ENCODE peak calls at places on chromosomes 4 and X, in four cellular contexts. U is heart left ventricle, W is left ventricle myocardium inferior, A is suprapubic skin. D is an unnamed sample. For H3K9me3, the result is how much of the 10 kb centered on the place peaks cover.

GRCh38 chr4:1291091-1291490 is 1.4 kb downstream of the MAEA start:
- DNase-seq in U (no peak), W (no peak), A (peak), D (peak)

GRCh38 chr4:155062948-155063347 is 145.5 kb upstream of the NPY2R start:
- DNase-seq in U (no peak), W (no peak), A (no peak), D (no peak)

GRCh38 chr4:40225497-40225896 is 28.7 kb downstream of the RHOH start:
- DNase-seq in U (no peak), W (no peak), A (no peak), D (no peak)

GRCh38 chrX:153771686-153772607 is 7.9 kb downstream of the PLXNB3 start:
- DNase-seq in U (no peak), W (no peak), A (no peak), D (peak)

GRCh38 chrX:38704146-38704882 is 96.9 kb upstream of the MID1IP1 start:
- DNase-seq in U (no peak), W (no peak), A (no peak), D (no peak)

GRCh38 chr4:98605216-98605615 is 53.2 kb downstream of the TSPAN5 start:
- DNase-seq in U (no peak), W (no peak), A (no peak), D (no peak)

GRCh38 chrX:19174401-19175025 is 52.2 kb upstream of the ADGRG2 start:
- DNase-seq in U (no peak), W (no peak), A (no peak), D (no peak)

GRCh38 chr4:38163216-38164006 is 203.2 kb downstream of the PTTG2 start:
- DNase-seq in U (no peak), W (no peak), A (no peak), D (no peak)

GRCh38 chr4:33512397-33512796 is 2731.9 kb downstream of the ARAP2 start:
- DNase-seq in U (no peak), W (no peak), A (no peak), D (no peak)

GRCh38 chrX:154784149-154784985 is 20.9 kb downstream of the MPP1 start:
- DNase-seq in U (no peak), W (no peak), A (no peak), D (no peak)

GRCh38 chrX:134013092-134013497 is 27.7 kb upstream of the GPC3 start:
- DNase-seq in U (no peak), W (no peak), A (no peak), D (no peak)

GRCh38 chrX:25048176-25048575 is 32.4 kb upstream of the ARX start:
- DNase-seq in U (no peak), W (no peak), A (no peak), D (no peak)

GRCh38 chr4:129446074-129446473 is 350.1 kb downstream of the C4orf33 start:
- DNase-seq in U (no peak), W (no peak), A (no peak), D (no peak)

GRCh38 chr4:160180206-160180605 is 1077.3 kb downstream of the RAPGEF2 start:
- DNase-seq in U (no peak), W (no peak), A (no peak), D (no peak)

GRCh38 chr4:25180524-25181131 is 20.4 kb upstream of the SEPSECS start:
- DNase-seq in U (no peak), W (no peak), A (no peak), D (no peak)

GRCh38 chr4:184080674-184081073 is 137.0 kb downstream of the ENPP6 start:
- DNase-seq in U (no peak), W (no peak), A (no peak), D (no peak)

GRCh38 chr4:3407171-3407771 is 34.5 kb upstream of the HGFAC start:
- DNase-seq in U (peak), W (no peak), A (peak), D (peak)

GRCh38 chr4:158768577-158769174 is at the start of gene FNIP2:
- DNase-seq in U (peak), W (peak), A (peak), D (peak)

GRCh38 chrX:3651272-3651671 is 62.2 kb downstream of the PRKX start:
- DNase-seq in U (no peak), W (no peak), A (no peak), D (no peak)

GRCh38 chr4:13533670-13534343 is 10.5 kb downstream of the NKX3-2 start:
- DNase-seq in U (no peak), W (no peak), A (no peak), D (no peak)

GRCh38 chrX:6708676-6709075 is 173.8 kb upstream of the VCX3A start:
- DNase-seq in U (no peak), W (no peak), A (no peak), D (no peak)

GRCh38 chr4:40238700-40239548 is 42.1 kb downstream of the RHOH start:
- DNase-seq in U (no peak), W (no peak), A (no peak), D (no peak)

GRCh38 chr4:5433196-5433595 is 275.2 kb downstream of the EVC2 start:
- DNase-seq in U (no peak), W (no peak), A (no peak), D (no peak)

GRCh38 chr4:156773648-156774357 is 197.8 kb downstream of the PDGFC start:
- DNase-seq in U (no peak), W (no peak), A (no peak), D (no peak)

GRCh38 chr4:77358315-77358928 is 201.4 kb downstream of the CCNG2 start:
- DNase-seq in U (no peak), W (no peak), A (no peak), D (no peak)

GRCh38 chr4:119246177-119246576 is 33.7 kb downstream of the USP53 start:
- DNase-seq in U (no peak), W (no peak), A (no peak), D (no peak)

GRCh38 chr4:85756938-85757337 is 282.0 kb downstream of the ARHGAP24 start:
- DNase-seq in U (no peak), W (no peak), A (no peak), D (no peak)

GRCh38 chrX:36434521-36434920 is 515.0 kb downstream of the CFAP47 start:
- DNase-seq in U (no peak), W (no peak), A (no peak), D (no peak)

GRCh38 chrX:50648151-50648550 is 165.8 kb downstream of the SHROOM4 start:
- DNase-seq in U (no peak), W (no peak), A (no peak), D (no peak)

GRCh38 chrX:53282313-53282712 is 929 bp upstream of the IQSEC2 start:
- DNase-seq in U (no peak), W (no peak), A (no peak), D (no peak)

GRCh38 chr4:73855406-73855805 is 2.3 kb downstream of the PF4V1 start:
- DNase-seq in U (no peak), W (no peak), A (no peak), D (no peak)

GRCh38 chr4:188171551-188171950 is 32.3 kb downstream of the TRIML1 start:
- DNase-seq in U (no peak), W (no peak), A (no peak), D (no peak)

GRCh38 chr4:143381171-143382118 is 44.8 kb downstream of the GAB1 start:
- DNase-seq in U (peak), W (peak), A (no peak), D (no peak)

GRCh38 chr4:152735302-152735917 is 44.1 kb downstream of the TIGD4 start:
- DNase-seq in U (no peak), W (no peak), A (no peak), D (no peak)

DNA sequence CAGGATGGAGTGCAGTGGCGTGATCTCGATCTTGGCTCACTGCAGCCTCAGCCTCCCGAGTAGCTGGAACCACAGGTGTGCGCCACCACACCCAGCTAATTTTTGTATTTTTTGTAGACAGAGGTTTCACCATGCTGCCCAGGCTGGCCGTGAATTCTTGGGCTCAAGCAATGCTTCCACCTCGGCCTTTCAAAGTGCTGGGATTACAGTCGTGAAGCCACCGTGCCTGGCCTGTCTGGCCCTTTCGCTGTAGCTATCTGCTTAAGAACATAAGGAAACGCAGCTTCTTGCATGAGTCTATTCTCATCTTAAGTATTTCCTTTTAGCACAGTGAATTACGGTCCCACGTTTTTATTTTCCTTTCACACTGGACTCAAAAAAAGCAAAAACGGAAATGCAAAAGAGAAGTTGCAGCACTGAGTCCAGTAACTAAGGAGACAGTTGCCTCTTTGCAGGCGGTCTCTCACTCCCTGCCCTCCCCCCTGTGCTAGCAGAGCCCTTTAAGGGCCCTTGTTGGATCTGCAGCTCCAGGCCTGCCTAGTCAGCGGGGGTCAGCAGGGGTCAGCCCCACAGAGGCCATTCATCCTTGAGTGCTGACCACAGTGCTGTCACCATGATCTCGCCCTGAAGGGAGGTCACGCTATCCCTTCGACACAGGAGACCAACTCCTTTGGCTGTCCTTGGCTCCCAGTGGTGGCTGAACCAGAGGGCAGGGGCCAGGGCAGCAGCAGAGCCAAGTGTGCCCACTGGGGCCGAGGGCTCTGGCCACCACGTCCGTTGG is 21.8 kb upstream of the TBC1D14 start:
- DNase-seq in U (peak), W (peak), A (no peak), D (no peak)
- H3K27ac ChIP-seq in U (no peak), W (peak), A (no peak), D (peak)

DNA sequence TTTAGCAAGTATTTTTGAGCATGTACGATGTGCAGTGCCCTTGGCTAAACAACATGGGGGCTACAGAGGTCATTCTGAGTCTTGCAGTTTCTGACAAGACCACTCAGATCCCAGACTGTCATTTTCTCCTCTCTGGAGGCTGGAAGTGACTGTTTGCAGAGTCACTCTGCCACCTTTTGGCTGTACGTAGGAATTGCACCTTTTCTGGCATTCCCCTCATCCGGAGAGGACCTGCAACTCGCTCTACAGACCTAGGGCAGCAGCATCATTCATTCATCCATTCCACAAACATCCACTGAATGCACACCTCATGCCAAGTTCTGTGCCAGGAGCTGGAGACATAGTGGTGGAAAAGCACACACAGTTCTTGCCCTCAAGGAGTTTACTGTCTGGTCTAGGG is 160.4 kb upstream of the GPR101 start:
- DNase-seq in U (no peak), W (no peak), A (no peak), D (no peak)
- TF ChIP-seq CTCF in U (peak), W (peak), A (no peak), D (peak)

DNA sequence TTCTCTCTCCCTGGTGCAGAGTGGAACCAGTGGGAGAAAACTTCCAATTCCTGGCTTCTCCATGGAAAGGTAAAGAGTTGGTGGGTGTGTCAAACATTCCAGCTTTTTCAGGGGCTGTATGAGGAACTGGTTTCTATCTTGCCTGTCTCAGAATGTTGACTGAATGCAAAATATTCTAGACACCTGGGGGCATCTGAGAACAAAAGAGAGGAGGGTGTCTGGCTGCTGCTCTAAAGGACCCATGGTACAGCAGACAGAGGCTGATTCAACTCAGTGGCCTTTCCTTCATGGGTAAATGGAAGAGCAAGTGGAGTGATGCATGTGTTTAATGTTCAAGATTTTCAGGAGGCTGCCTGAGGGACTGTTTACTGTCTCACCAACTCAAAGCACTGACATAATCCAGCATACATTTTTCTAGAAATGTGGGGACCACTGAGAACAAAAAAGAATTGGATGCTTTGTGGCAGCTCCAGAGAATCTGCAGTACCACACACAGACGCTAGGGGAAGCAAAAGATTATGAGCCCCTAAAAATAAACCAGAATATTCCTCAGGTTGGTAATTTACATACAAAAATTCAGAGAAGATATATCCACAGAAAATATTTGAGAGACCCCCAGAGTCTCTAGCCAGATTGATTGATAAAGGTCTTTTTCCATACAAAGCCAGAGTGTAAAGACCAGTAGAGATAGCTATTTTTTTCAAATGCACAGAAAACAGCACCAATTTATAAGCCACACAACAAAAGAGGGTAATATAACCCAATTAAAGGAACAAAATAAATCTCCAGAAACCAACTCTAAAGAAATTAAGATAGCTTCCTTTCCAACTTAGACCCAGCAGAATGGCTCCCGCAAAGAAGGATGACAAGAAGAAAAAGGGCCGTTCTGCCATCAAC is 48.0 kb upstream of the STARD8 start:
- DNase-seq in U (no peak), W (no peak), A (no peak), D (no peak)
- H3K9me3 ChIP-seq in U (under half), W (under half), A (under half), D (under half)

GRCh38 chr4:148684638-148685037 is 242.4 kb upstream of the NR3C2 start:
- DNase-seq in U (no peak), W (no peak), A (no peak), D (no peak)
- H3K27ac ChIP-seq in U (no peak), W (no peak), A (no peak), D (no peak)

D was measured in right lobe of liver.